ENCODE peak calls at places on chromosomes 12 and 14, in seven cellular contexts. E is astrocyte, X is mucosa of descending colon, H is body of pancreas, P is uterus, L is coronary artery, Y is neural progenitor cell. M is an unnamed sample.

GRCh38 chr14:64195194-64195593 is 99.0 kb downstream of the ESR2 start:
- DNase-seq in E (no peak), X (no peak), H (no peak), P (no peak), L (no peak), Y (no peak), M (no peak)

GRCh38 chr14:99264691-99265090 is 7.3 kb downstream of the BCL11B start:
- DNase-seq in E (no peak), X (no peak), H (no peak), P (no peak), L (no peak), Y (no peak), M (no peak)

GRCh38 chr12:49944718-49945117 is 5.8 kb upstream of the AQP2 start:
- DNase-seq in E (no peak), X (no peak), H (peak; percentile 6), P (no peak), L (no peak), Y (no peak), M (no peak)

GRCh38 chr14:35631071-35631805 is 97.3 kb downstream of the INSM2 start:
- DNase-seq in E (no peak), X (no peak), H (no peak), P (no peak), L (no peak), Y (no peak), M (no peak)

GRCh38 chr12:22518067-22518719 is 26.1 kb downstream of the C2CD5 start:
- DNase-seq in E (peak; percentile 53), X (no peak), H (peak; percentile 83), P (no peak), L (no peak), Y (no peak), M (peak; percentile 90)

GRCh38 chr12:21775130-21775920 is 819 bp upstream of the KCNJ8 start:
- DNase-seq in E (no peak), X (no peak), H (peak; percentile 27), P (no peak), L (no peak), Y (no peak), M (no peak)

GRCh38 chr12:123621619-123622530 is 11.6 kb downstream of the EIF2B1 start:
- DNase-seq in E (no peak), X (no peak), H (no peak), P (no peak), L (no peak), Y (no peak), M (peak; percentile 91)

GRCh38 chr14:21860172-21860571 is 186.6 kb upstream of the OR4E1 start:
- DNase-seq in E (no peak), X (no peak), H (no peak), P (no peak), L (no peak), Y (peak; percentile 56), M (peak; percentile 47)

GRCh38 chr14:21525571-21525970 is 575 bp downstream of the SALL2 start:
- DNase-seq in E (peak; percentile 13), X (no peak), H (peak; percentile 16), P (peak; percentile 40), L (no peak), Y (peak; percentile 59), M (peak; percentile 9)

DNA sequence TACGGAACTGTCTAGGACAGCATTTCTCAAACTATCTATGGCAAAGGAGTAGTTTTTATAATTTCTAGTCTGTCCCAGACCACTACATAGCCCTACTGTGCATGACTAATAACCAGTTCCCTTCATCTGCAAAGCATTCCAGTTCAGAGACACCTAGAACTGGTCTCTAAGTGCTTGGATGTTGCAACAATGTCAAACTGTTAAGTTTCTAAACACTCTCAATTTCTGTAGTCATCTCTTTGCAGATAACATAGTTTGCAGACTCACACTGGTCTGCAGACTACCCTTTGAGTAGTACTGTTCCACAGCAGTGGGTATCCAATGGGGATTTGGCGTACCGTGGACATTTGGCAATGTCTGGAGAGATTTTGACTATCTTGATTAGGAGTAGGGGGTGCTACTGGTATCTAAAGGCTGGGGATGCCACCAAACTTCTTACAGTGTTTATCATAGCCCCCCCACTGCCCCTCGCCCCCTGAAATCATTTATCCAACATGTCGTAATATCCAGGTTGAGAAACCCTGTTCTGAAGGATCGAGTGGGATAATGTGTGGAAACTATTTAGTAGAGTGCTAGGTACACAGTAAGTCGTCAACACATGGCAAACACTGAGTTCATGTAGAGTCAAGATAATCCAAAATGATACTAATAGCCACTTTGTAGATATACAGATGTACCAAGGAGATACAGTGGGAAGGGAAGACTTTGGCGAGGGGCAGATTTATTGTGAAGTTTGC is 1.7 kb downstream of the C12orf76 start:
- DNase-seq in E (no peak), X (no peak), H (no peak), P (no peak), L (no peak), Y (no peak), M (peak; percentile 16)
- H3K4me3 ChIP-seq in E (no peak overlapping the region), X (no peak overlapping the region), H (no peak overlapping the region), P (no peak overlapping the region), L (no peak overlapping the region), Y (no peak overlapping the region), M (peak overlapping the region; percentile 4)

DNA sequence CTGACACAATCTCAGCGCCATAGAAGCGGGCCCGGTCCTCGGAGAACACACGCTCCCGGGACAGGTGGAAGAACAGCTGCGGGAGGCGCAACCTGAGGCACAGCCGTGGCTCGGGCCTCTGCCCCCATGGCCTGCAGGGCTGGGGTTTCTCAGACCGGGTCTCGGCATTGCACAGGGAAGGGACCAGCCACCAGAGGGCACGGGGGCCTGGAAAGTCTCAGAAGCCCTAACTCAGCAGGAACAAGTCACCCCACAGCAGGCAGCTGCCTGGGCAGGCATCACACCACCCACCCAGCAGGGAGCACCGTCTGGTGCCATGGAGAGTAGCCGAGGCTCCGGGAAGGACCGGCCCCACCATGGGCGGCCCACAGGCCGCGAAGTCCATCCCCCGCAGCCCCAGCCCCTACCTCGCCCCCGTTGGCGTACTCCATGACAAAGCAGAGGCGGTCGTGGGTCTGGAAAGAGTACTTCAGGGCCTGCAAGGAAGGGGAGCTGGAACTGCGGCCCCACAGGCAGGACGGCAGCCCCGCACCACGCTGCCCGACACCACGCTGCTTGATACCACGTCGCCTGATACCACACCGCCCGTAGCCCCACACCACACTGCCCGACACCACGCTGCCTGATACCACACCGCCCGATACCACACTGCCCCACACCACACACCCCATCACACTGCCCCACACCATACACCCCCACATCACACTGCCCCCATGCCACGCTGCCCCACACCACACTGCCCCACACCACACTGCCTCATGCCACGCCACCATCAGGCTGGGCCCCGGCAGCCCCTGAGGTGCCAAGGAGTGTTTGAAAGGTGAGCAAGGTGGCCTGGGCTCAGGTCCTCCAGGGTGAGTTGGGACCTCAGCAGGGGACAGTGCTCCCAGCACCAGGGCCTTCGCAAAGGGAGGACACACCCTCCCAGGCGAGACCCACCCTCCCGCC is 20.8 kb downstream of the SIVA1 start:
- DNase-seq in E (no peak), X (no peak), H (no peak), P (no peak), L (no peak), Y (no peak), M (no peak)
- TF ChIP-seq CTCF in E (no peak), X (no peak), H (peak; percentile 29), P (no peak), L (no peak), Y (no peak), M (no peak)

GRCh38 chr14:77120771-77121743 is 20.5 kb downstream of the ZDHHC22 start:
- DNase-seq in E (no peak), X (no peak), H (no peak), P (peak; percentile 55), L (peak; percentile 36), Y (no peak), M (no peak)
- H3K4me3 ChIP-seq in E (no peak overlapping the region), X (no peak overlapping the region), H (no peak overlapping the region), P (no peak overlapping the region), L (no peak overlapping the region), Y (no peak overlapping the region), M (no peak overlapping the region)

GRCh38 chr14:26163761-26164160 is 434.1 kb downstream of the NOVA1 start:
- DNase-seq in E (peak; percentile 21), X (no peak), H (no peak), P (no peak), L (no peak), Y (peak; percentile 62), M (peak; percentile 62)
- TF ChIP-seq CTCF in E (peak; percentile 46), X (no peak), H (no peak), P (peak; percentile 42), L (no peak), Y (peak; percentile 57), M (peak; percentile 65)

GRCh38 chr14:53955671-53956426 is 776 bp downstream of the BMP4 start:
- DNase-seq in E (peak; percentile 34), X (peak; percentile 81), H (peak; percentile 55), P (peak; percentile 83), L (peak; percentile 86), Y (peak; percentile 64), M (peak; percentile 27)
- H3K4me3 ChIP-seq in E (peak overlapping the region; percentile 69), X (peak overlapping the region; percentile 30), H (no peak overlapping the region), P (peak overlapping the region; percentile 42), L (peak overlapping the region; percentile 88), Y (peak overlapping the region; percentile 63), M (peak overlapping the region; percentile 4)

GRCh38 chr12:57759360-57759980 is 4.6 kb downstream of the MARCHF9 start:
- DNase-seq in E (no peak), X (no peak), H (peak; percentile 59), P (no peak), L (no peak), Y (no peak), M (peak; percentile 73)
- TF ChIP-seq CTCF in E (peak; percentile 41), X (peak; percentile 13), H (peak; percentile 48), P (no peak), L (no peak), Y (peak; percentile 55), M (peak; percentile 73)

DNA sequence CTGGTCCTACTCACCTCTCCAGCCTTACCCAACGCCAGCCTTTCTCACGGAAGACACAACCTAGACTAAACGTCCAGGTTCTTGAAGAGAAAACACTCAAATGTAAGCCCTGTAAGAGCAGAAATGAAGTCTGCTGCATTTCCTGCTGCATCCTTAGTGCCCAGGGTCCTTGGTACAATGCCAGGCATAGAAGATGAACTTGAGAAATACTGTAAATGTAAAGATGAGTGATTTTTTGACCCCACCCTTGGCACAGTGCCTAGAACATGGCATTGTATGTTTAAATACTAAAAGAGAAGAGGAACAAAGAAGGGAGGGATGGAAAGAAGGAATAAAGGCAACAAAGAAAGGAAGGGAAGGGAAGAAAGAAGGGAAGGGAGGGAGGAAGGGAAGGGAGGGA is 514.6 kb downstream of the MED13L start:
- DNase-seq in E (no peak), X (no peak), H (no peak), P (no peak), L (no peak), Y (no peak), M (no peak)
- H3K4me3 ChIP-seq in E (no peak overlapping the region), X (no peak overlapping the region), H (no peak overlapping the region), P (no peak overlapping the region), L (no peak overlapping the region), Y (no peak overlapping the region), M (no peak overlapping the region)

GRCh38 chr12:121799175-121799841 is 4.5 kb upstream of the SETD1B start:
- DNase-seq in E (peak; percentile 86), X (peak; percentile 86), H (peak; percentile 70), P (peak; percentile 77), L (no peak), Y (peak; percentile 61), M (peak; percentile 91)
- TF ChIP-seq CTCF in E (no peak), X (no peak), H (no peak), P (no peak), L (no peak), Y (no peak), M (peak; percentile 1)

M was measured in epithelial cell of esophagus.